ENCODE peak calls at places on chromosomes 16 and 17, in six cellular contexts. D is psoas muscle, P is MM.1S, B is esophagus squamous epithelium, K is left lung, F is H1. O is an unnamed sample.

GRCh38 chr17:64611374-64611773 is 50.7 kb downstream of the SMURF2 start:
- DNase-seq in D (no peak), P (no peak), B (no peak), K (no peak), F (no peak), O (no peak)

GRCh38 chr16:61872778-61873119 is 163.5 kb downstream of the CDH8 start:
- DNase-seq in D (no peak), P (no peak), B (no peak), K (no peak), F (no peak), O (no peak)

GRCh38 chr17:50168319-50168718 is 2.5 kb downstream of the SGCA start:
- DNase-seq in D (peak; percentile 13), P (no peak), B (no peak), K (no peak), F (no peak), O (no peak)

GRCh38 chr16:54928421-54929089 is 2.1 kb upstream of the IRX5 start:
- DNase-seq in D (peak; percentile 63), P (peak; percentile 82), B (no peak), K (peak; percentile 77), F (no peak), O (no peak)

GRCh38 chr17:19317359-19318095 is 45.0 kb downstream of the B9D1 start:
- DNase-seq in D (peak; percentile 88), P (peak; percentile 95), B (no peak), K (no peak), F (peak; percentile 74), O (no peak)

GRCh38 chr17:61570118-61570517 is 20.9 kb downstream of the NACA2 start:
- DNase-seq in D (no peak), P (no peak), B (no peak), K (no peak), F (no peak), O (no peak)

GRCh38 chr16:67862623-67863583 is 9.9 kb upstream of the EDC4 start:
- DNase-seq in D (peak; percentile 83), P (no peak), B (no peak), K (no peak), F (no peak), O (peak; percentile 74)

GRCh38 chr17:60832206-60832605 is 154.6 kb downstream of the BCAS3 start:
- DNase-seq in D (no peak), P (no peak), B (no peak), K (no peak), F (no peak), O (no peak)

GRCh38 chr16:83669456-83669855 is 138.3 kb upstream of the HSBP1 start:
- DNase-seq in D (no peak), P (no peak), B (no peak), K (no peak), F (no peak), O (no peak)

GRCh38 chr16:53078765-53079484 is 24.1 kb downstream of the CHD9 start:
- DNase-seq in D (no peak), P (no peak), B (no peak), K (no peak), F (no peak), O (no peak)

GRCh38 chr16:27827765-27828164 is 235.7 kb downstream of the GSG1L start:
- DNase-seq in D (no peak), P (no peak), B (no peak), K (no peak), F (no peak), O (no peak)

GRCh38 chr17:35896011-35896587 is 15.9 kb upstream of the CCL5 start:
- DNase-seq in D (no peak), P (no peak), B (no peak), K (no peak), F (no peak), O (no peak)

GRCh38 chr16:48491517-48491916 is 106.3 kb upstream of the SIAH1 start:
- DNase-seq in D (no peak), P (no peak), B (no peak), K (no peak), F (no peak), O (no peak)

GRCh38 chr16:720990-721764 is at the start of gene ANTKMT:
- DNase-seq in D (peak; percentile 84), P (peak; percentile 94), B (no peak), K (peak; percentile 84), F (no peak), O (no peak)

GRCh38 chr16:53054670-53055485 is at the start of gene CHD9:
- DNase-seq in D (peak; percentile 84), P (peak; percentile 88), B (no peak), K (peak; percentile 85), F (no peak), O (peak; percentile 13)

GRCh38 chr17:34382586-34383224 is 19.7 kb upstream of the CCL1 start:
- DNase-seq in D (no peak), P (peak; percentile 88), B (no peak), K (no peak), F (no peak), O (no peak)

GRCh38 chr17:82793974-82794620 is 42.2 kb downstream of the TBCD start:
- DNase-seq in D (no peak), P (no peak), B (no peak), K (no peak), F (no peak), O (no peak)
- H3K36me3 ChIP-seq in D (no peaks in the 10 kb centered on the region), P (no peaks in the 10 kb centered on the region), B (peaks cover 37% of the 10 kb centered on the region), K (no peaks in the 10 kb centered on the region), F (no peaks in the 10 kb centered on the region), O (peaks cover 5% of the 10 kb centered on the region)

DNA sequence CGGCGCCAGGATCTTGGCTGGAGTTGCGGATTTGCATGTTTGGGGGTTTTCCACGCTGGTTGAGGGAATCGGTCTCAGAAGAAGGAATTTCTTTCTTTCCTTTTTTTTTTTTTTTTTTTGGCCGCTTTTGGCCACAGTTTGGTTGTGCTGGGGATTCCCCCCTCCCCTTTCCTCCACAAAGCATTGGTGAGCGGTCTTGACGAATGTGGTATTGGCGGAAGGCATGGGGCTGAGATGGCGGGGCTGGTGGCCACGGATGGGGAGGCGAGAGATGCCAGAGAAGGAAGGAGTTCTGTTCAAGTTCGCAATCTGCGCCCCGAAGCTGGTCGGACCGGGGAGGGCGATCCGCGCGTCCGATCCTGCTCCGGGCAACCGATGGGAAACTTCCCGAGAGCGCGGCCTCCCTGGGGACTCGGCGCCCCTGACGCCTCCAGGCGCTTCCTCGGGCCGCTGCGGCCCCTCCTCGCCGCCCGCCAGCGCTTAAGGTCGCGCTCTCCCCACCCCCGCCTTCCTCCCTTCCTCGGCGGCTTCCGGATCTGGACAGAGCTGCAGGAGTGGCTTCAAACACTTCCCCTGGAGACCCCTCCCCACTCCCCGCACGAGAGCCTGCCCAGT is 43.2 kb downstream of the RAI1 start:
- DNase-seq in D (no peak), P (no peak), B (no peak), K (no peak), F (no peak), O (no peak)
- H3K4me1 ChIP-seq in D (no peaks in the 10 kb centered on the region), P (no peaks in the 10 kb centered on the region), B (peaks cover 73% of the 10 kb centered on the region), K (peaks cover 7% of the 10 kb centered on the region), F (peaks cover 15% of the 10 kb centered on the region), O (peaks cover 19% of the 10 kb centered on the region)

DNA sequence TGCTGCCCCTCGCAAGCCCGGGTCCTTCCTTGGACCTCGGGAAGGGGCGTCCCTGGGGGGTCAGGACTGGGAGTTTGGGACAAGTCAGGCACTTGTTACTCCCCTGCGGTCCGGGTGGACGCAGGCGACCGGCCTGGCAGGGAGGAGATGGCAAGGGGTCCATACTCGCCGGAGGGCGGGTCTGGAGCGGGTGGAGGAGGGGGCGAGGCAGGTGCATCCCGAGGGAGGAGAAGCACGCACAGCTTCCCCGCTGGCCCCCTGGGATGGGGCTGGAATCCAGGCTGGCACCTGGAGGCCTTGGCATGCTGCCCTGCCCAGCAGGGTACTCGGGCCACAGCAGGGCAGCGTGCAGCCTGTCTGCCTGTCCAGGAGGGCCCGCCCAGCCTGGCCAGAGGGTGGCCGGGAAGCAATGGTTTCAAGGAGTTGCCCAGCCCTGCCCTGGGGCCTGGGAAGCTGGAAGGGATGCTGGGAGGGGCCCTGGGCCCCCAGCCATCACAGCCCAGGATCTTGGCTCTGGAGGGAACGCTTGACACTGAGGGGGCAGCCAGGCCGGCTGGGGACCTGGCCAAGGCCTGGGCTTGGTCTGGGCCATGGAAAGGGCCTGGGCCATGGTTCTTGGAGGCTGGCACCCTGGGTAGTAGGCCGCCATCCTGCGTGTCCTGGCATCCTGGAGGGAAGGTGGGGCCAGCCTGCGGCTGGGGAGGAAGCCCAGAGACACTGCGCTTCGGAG is 1.0 kb downstream of the GLIS2 start:
- DNase-seq in D (peak; percentile 65), P (no peak), B (no peak), K (peak; percentile 73), F (no peak), O (no peak)
- H3K4me3 ChIP-seq in D (peak overlapping the region; percentile 71), P (peak overlapping the region; percentile 10), B (peak overlapping the region; percentile 89), K (peak overlapping the region; percentile 72), F (peak overlapping the region; percentile 65), O (peak overlapping the region; percentile 92)

DNA sequence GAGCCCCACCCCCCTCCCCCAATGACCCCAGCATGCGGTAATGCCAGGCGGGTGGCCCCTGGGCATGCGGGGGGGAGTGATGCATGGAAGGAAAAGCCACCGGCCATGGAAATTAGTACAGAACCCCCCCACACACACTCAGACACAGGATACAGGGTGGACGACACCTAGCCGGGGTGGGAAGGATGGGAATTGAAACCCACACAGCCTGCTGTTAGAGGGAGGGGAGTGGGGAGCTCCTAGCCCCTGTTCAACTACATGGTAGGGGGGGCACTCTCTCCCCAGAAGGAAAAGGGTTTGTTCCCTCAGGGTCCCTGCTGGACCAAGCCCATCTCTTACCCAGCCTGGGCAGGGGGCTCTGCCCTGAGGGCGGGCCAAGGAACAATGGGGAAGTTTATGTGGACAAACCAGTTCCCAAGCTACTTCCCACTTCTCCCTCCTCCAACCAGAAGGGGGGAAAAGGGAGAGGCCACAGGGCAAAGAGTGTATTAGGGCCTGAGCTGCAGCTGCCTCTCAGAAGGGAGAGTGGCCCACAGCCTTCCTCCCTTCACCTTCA is 5.2 kb downstream of the TMUB2 start:
- DNase-seq in D (no peak), P (no peak), B (no peak), K (no peak), F (peak; percentile 44), O (no peak)
- H3K36me3 ChIP-seq in D (peaks cover 5% of the 10 kb centered on the region), P (no peaks in the 10 kb centered on the region), B (peaks cover 75% of the 10 kb centered on the region), K (no peaks in the 10 kb centered on the region), F (peaks cover 22% of the 10 kb centered on the region), O (peaks cover 44% of the 10 kb centered on the region)

GRCh38 chr17:81325974-81326358 is 30.9 kb upstream of the SLC38A10 start:
- DNase-seq in D (no peak), P (no peak), B (no peak), K (no peak), F (no peak), O (no peak)
- H3K4me1 ChIP-seq in D (peaks cover 59% of the 10 kb centered on the region), P (peaks cover 23% of the 10 kb centered on the region), B (peaks cover 56% of the 10 kb centered on the region), K (peaks cover 35% of the 10 kb centered on the region), F (peaks cover 28% of the 10 kb centered on the region), O (peaks cover 13% of the 10 kb centered on the region)

GRCh38 chr16:46690281-46691178 is 1.1 kb downstream of the ORC6 start:
- DNase-seq in D (no peak), P (peak; percentile 15), B (no peak), K (peak; percentile 58), F (no peak), O (no peak)

GRCh38 chr16:46688657-46689491 is at the start of gene VPS35:
- DNase-seq in D (peak; percentile 99), P (peak; percentile 99), B (peak; percentile 98), K (peak; percentile 100), F (peak; percentile 95), O (peak; percentile 99)

GRCh38 chr16:46693598-46693997 is 4.1 kb downstream of the ORC6 start:
- DNase-seq in D (no peak), P (no peak), B (no peak), K (no peak), F (no peak), O (no peak)

GRCh38 chr16:46689492-46690280 is at the start of gene ORC6:
- DNase-seq in D (peak; percentile 98), P (peak; percentile 98), B (peak; percentile 94), K (peak; percentile 98), F (peak; percentile 81), O (peak; percentile 97)

GRCh38 chr16:46691720-46692119 is 2.3 kb downstream of the ORC6 start:
- DNase-seq in D (no peak), P (no peak), B (no peak), K (no peak), F (no peak), O (no peak)
- H3K4me3 ChIP-seq in D (no peak overlapping the region), P (peak overlapping the region; percentile 88), B (no peak overlapping the region), K (no peak overlapping the region), F (no peak overlapping the region), O (no peak overlapping the region)